ENCODE peak calls at places on chromosomes 2 and 18, in four cellular contexts. Z, O, B and K are unnamed samples.

GRCh38 chr2:40997362-40997761 is 545.5 kb upstream of the SLC8A1 start:
- DNase-seq in Z (no peak), O (no peak), B (no peak), K (no peak)

GRCh38 chr18:24246143-24246542 is 107.3 kb downstream of the CABYR start:
- DNase-seq in Z (no peak), O (no peak), B (no peak), K (no peak)

GRCh38 chr2:86046985-86047384 is 58.7 kb downstream of the POLR1A start:
- DNase-seq in Z (no peak), O (no peak), B (no peak), K (no peak)

GRCh38 chr2:241061275-241061674 is 40.8 kb downstream of the MTERF4 start:
- DNase-seq in Z (no peak), O (no peak), B (no peak), K (no peak)

GRCh38 chr2:12797815-12798214 is 81.1 kb downstream of the TRIB2 start:
- DNase-seq in Z (peak; percentile 22), O (no peak), B (no peak), K (no peak)

GRCh38 chr2:119751706-119752105 is 8.0 kb upstream of the PTPN4 start:
- DNase-seq in Z (no peak), O (no peak), B (no peak), K (no peak)

GRCh38 chr2:43040084-43040854 is 186.1 kb downstream of the ZFP36L2 start:
- DNase-seq in Z (no peak), O (no peak), B (no peak), K (no peak)

GRCh38 chr2:22455086-22455485 is 929.9 kb upstream of the KLHL29 start:
- DNase-seq in Z (no peak), O (no peak), B (no peak), K (no peak)